ENCODE peak calls at places on chromosomes 6 and 20, in five cellular contexts. Q, N, S, M and P are unnamed samples. For H3K4me1, the result is how much of the 10 kb centered on the place peaks cover.

GRCh38 chr6:167676000-167676665 is 150.6 kb upstream of the AFDN start:
- DNase-seq in N (peak), Q (no peak), S (no peak), M (no peak), P (peak)

GRCh38 chr6:127186889-127187288 is 68.4 kb downstream of the RSPO3 start:
- DNase-seq in S (peak), Q (peak), M (no peak), N (peak), P (peak)

GRCh38 chr20:57387945-57388351 is 3.2 kb upstream of the RBM38 start:
- DNase-seq in S (no peak), Q (no peak), N (no peak), M (no peak), P (no peak)

GRCh38 chr6:112482373-112482772 is 135.2 kb downstream of the RFPL4B start:
- DNase-seq in N (no peak), Q (no peak), M (no peak), S (no peak), P (no peak)

GRCh38 chr20:2402271-2402980 is 21.7 kb downstream of the TGM6 start:
- DNase-seq in N (peak), S (no peak), M (no peak), Q (peak), P (no peak)

GRCh38 chr20:35821807-35822242 is 50.0 kb downstream of the PHF20 start:
- DNase-seq in M (no peak), N (peak), Q (no peak), S (no peak), P (no peak)

GRCh38 chr6:14182916-14183315 is 65.3 kb downstream of the CD83 start:
- DNase-seq in Q (no peak), S (no peak), N (no peak), M (no peak), P (no peak)

GRCh38 chr6:46894429-46894828 is 27.3 kb downstream of the ADGRF5 start:
- DNase-seq in S (no peak), Q (no peak), M (no peak), N (no peak), P (no peak)

GRCh38 chr6:6725120-6725833 is 136.8 kb downstream of the LY86 start:
- DNase-seq in N (no peak), Q (no peak), M (peak), S (no peak), P (no peak)

GRCh38 chr6:41451515-41452163 is 94.5 kb upstream of the FOXP4 start:
- DNase-seq in S (no peak), N (no peak), Q (no peak), M (no peak), P (no peak)

GRCh38 chr6:4496284-4496683 is 279.9 kb upstream of the CDYL start:
- DNase-seq in S (no peak), M (no peak), N (no peak), Q (no peak), P (no peak)

GRCh38 chr6:7721654-7722053 is 4.2 kb upstream of the BMP6 start:
- DNase-seq in Q (peak), S (no peak), M (no peak), N (peak), P (no peak)

GRCh38 chr6:158841358-158841757 is 22.2 kb upstream of the EZR start:
- DNase-seq in N (no peak), M (no peak), S (no peak), Q (no peak), P (no peak)

GRCh38 chr6:145310116-145310515 is 425.2 kb downstream of the EPM2A start:
- DNase-seq in N (no peak), S (no peak), M (no peak), Q (no peak), P (no peak)

GRCh38 chr20:34703573-34704176 is 469 bp upstream of the TP53INP2 start:
- DNase-seq in N (peak), M (no peak), Q (no peak), S (peak), P (peak)

GRCh38 chr6:44697333-44697732 is 309.8 kb downstream of the CDC5L start:
- DNase-seq in N (no peak), Q (no peak), S (no peak), M (no peak), P (no peak)

GRCh38 chr6:75249837-75250236 is 6.2 kb upstream of the COX7A2 start:
- DNase-seq in S (no peak), Q (no peak), N (no peak), M (no peak), P (no peak)

GRCh38 chr20:25989196-25989595 is 292.5 kb upstream of the ZNF337 start:
- DNase-seq in N (no peak), Q (no peak), S (no peak), M (no peak), P (no peak)

GRCh38 chr20:62804632-62805364 is at the start of gene OGFR:
- DNase-seq in S (peak), Q (no peak), M (no peak), N (no peak), P (peak)

GRCh38 chr6:135251964-135252429 is 70.9 kb downstream of the MYB start:
- DNase-seq in N (peak), S (no peak), M (no peak), Q (no peak), P (peak)

GRCh38 chr6:132490024-132490423 is 22.9 kb downstream of the STX7 start:
- DNase-seq in M (no peak), N (no peak), Q (no peak), S (no peak), P (peak)

GRCh38 chr6:7978736-7979135 is 68.1 kb upstream of the TXNDC5 start:
- DNase-seq in S (no peak), M (no peak), Q (no peak), N (no peak), P (no peak)

GRCh38 chr6:12472601-12473038 is 182.5 kb downstream of the EDN1 start:
- DNase-seq in S (no peak), Q (no peak), N (peak), M (no peak), P (no peak)

GRCh38 chr6:136831873-136832562 is 9.6 kb downstream of the PEX7 start:
- DNase-seq in M (no peak), N (no peak), Q (no peak), S (no peak), P (no peak)

GRCh38 chr6:20426177-20427082 is 24.8 kb downstream of the E2F3 start:
- DNase-seq in M (no peak), N (no peak), S (no peak), Q (no peak), P (no peak)

GRCh38 chr6:71420693-71421328 is 132.2 kb downstream of the OGFRL1 start:
- DNase-seq in N (no peak), S (no peak), M (peak), Q (peak), P (peak)
- TF ChIP-seq POLR2A in N (no peak), S (no peak), M (peak), Q (peak), P (peak)

DNA sequence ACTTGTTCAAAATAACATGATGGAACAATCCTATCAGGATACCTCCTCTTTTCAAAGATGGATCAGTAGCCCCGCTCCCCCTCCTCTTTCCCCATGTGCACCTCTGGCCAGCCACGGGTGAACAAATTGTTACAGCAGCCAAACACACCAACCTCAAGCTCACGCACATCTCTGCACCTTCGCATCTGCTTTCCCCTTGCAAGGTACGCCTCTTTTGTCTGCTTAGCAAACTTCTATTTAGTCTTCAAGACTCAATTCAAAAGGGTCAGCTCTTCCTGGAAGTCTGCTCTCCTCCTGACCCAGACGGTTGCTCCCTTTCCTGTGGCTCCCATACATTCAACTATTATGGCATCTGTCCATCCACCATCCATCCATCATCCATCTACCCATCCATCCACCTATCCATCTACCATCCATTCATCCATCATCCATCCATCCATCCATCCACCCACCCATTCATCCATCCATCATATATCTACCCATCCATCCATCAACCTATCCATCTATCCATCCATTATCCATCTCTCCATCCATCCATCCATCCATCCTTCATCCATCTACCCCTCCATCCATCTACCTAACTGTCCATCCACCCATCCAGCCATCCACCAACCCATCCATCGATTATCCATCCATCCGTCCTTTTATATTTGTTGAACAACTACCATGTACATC is 36.3 kb upstream of the CDH22 start:
- DNase-seq in N (no peak), S (no peak), M (no peak), Q (no peak), P (no peak)
- H3K4me1 ChIP-seq in N (under half), S (under half), M (under half), Q (under half), P (under half)

GRCh38 chr6:11209941-11210340 is 22.5 kb downstream of the NEDD9 start:
- DNase-seq in M (no peak), N (no peak), Q (no peak), S (no peak), P (no peak)

GRCh38 chr6:11209369-11209768 is 23.1 kb downstream of the NEDD9 start:
- DNase-seq in S (no peak), M (no peak), Q (no peak), N (no peak), P (no peak)

GRCh38 chr6:11210386-11211138 is 21.9 kb downstream of the NEDD9 start:
- DNase-seq in N (no peak), M (no peak), Q (no peak), S (no peak), P (no peak)

GRCh38 chr6:11212625-11213024 is 19.8 kb downstream of the NEDD9 start:
- DNase-seq in N (no peak), Q (no peak), S (no peak), M (no peak), P (no peak)

GRCh38 chr6:11211235-11211634 is 21.2 kb downstream of the NEDD9 start:
- DNase-seq in S (no peak), Q (no peak), M (no peak), N (no peak), P (no peak)
- TF ChIP-seq EP300 in S (no peak), Q (no peak), M (no peak), N (no peak), P (no peak)

GRCh38 chr20:63895202-63895885 is 418 bp downstream of the DNAJC5 start:
- DNase-seq in S (no peak), N (no peak), Q (no peak), M (no peak), P (no peak)

GRCh38 chr20:63893999-63894357 is 948 bp upstream of the DNAJC5 start:
- DNase-seq in Q (no peak), N (no peak), M (no peak), S (no peak), P (no peak)

GRCh38 chr20:63895886-63896135 is 885 bp downstream of the DNAJC5 start:
- DNase-seq in M (no peak), S (no peak), N (no peak), Q (no peak), P (no peak)

GRCh38 chr20:63896136-63896890 is 1.4 kb downstream of the DNAJC5 start:
- DNase-seq in N (peak), M (no peak), Q (peak), S (peak), P (peak)

DNA sequence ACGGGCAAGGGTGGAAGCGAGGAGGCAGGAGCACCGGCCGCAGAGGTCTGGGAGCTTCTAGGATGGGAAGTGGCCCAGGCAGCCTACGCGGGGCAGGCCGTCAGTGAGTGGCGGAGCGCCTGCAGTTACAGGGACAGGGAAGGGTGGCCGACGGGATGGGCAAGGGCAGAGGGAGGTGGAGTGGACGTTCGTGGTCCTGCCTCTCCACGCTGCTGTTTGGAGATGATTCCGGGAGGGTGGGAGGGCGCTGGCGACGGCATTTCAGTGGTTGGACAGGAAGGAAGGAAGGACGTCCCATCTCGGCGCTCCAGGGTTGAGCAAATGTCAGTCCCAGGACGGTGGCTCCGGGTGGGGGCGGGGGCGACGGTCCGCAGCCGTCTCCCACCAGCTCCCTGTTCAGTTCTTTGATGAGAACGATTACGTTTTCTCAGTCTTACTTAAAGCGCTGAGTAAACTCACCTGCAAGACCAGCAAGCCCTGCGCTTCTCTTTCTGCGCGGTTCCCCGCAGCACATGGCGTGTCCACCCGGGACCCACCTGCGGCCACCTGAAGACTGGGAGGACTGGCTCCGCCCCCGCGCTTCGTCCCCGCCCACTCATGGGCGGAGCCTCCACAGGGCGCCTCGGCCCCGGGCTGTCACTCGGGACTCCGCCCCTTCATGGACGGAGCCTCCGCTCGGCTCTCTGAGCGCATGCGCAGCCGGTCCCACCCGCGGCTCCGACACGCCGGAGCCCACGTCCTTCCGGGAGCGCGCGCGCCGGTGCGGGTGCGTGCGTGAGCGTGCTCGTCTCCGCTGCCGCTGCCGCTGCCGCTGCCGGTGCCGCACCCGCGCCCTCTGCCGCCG is at the start of gene DNAJC5:
- DNase-seq in Q (peak), S (peak), N (peak), M (peak), P (peak)
- TF ChIP-seq POLR2A in Q (peak), S (no peak), N (peak), M (no peak), P (no peak)

GRCh38 chr6:15335916-15336315 is 90.0 kb downstream of the JARID2 start:
- DNase-seq in S (no peak), M (no peak), N (no peak), Q (no peak), P (no peak)
- H3K4me1 ChIP-seq in S (under half), M (under half), N (under half), Q (under half), P (under half)

GRCh38 chr20:50292324-50293243 is 102.0 kb downstream of the CEBPB start:
- DNase-seq in S (peak), N (peak), Q (peak), M (no peak), P (peak)
- TF ChIP-seq EP300 in S (peak), N (peak), Q (peak), M (no peak), P (peak)